ENCODE peak calls at places on chromosome 19, in ten cellular contexts. K is transverse colon, S is HepG2, E is HCT116, I is spleen, T is GM12891, F is stomach, P is endothelial cell of umbilical vein, R is breast epithelium, B is GM12892. Y is an unnamed sample.

GRCh38 chr19:47511681-47512080 is 3.2 kb downstream of the NAPA start:
- DNase-seq in K (no peak), S (no peak), E (no peak), I (no peak), T (no peak), F (no peak), P (no peak), R (no peak), B (no peak), Y (no peak)

GRCh38 chr19:4375164-4375619 is 25.2 kb downstream of the SH3GL1 start:
- DNase-seq in K (peak; percentile 80), S (peak; percentile 75), E (no peak), I (no peak), T (no peak), F (peak; percentile 71), P (no peak), R (peak; percentile 77), B (no peak), Y (no peak)

GRCh38 chr19:39506944-39507714 is 7.8 kb upstream of the SELENOV start:
- DNase-seq in K (no peak), S (peak; percentile 60), E (no peak), I (peak; percentile 82), T (peak; percentile 83), F (no peak), P (peak; percentile 69), R (no peak), B (peak; percentile 86), Y (no peak)

GRCh38 chr19:19820774-19821315 is 705 bp downstream of the ZNF506 start:
- DNase-seq in K (no peak), S (no peak), E (no peak), I (no peak), T (no peak), F (no peak), P (no peak), R (no peak), B (no peak), Y (no peak)

GRCh38 chr19:29610574-29611271 is 4.6 kb downstream of the POP4 start:
- DNase-seq in K (peak; percentile 80), S (peak; percentile 64), E (peak; percentile 43), I (peak; percentile 94), T (peak; percentile 88), F (peak; percentile 85), P (peak; percentile 64), R (peak; percentile 80), B (peak; percentile 82), Y (peak; percentile 90)

GRCh38 chr19:46115396-46116109 is 8.9 kb downstream of the IGFL3 start:
- DNase-seq in K (no peak), S (no peak), E (peak; percentile 33), I (no peak), T (peak; percentile 39), F (no peak), P (no peak), R (no peak), B (peak; percentile 23), Y (no peak)

GRCh38 chr19:39546599-39546998 is 6.6 kb upstream of the EID2 start:
- DNase-seq in K (no peak), S (no peak), E (no peak), I (no peak), T (no peak), F (no peak), P (no peak), R (no peak), B (no peak), Y (no peak)

GRCh38 chr19:41426952-41427646 is at the start of gene B3GNT8:
- DNase-seq in K (peak; percentile 94), S (peak; percentile 59), E (no peak), I (peak; percentile 94), T (peak; percentile 60), F (peak; percentile 86), P (peak; percentile 60), R (peak; percentile 86), B (peak; percentile 52), Y (peak; percentile 92)

GRCh38 chr19:6412111-6412999 is 12.3 kb downstream of the KHSRP start:
- DNase-seq in K (peak; percentile 71), S (peak; percentile 49), E (peak; percentile 31), I (no peak), T (peak; percentile 69), F (peak; percentile 61), P (no peak), R (no peak), B (no peak), Y (no peak)

GRCh38 chr19:47316513-47316912 is 6.9 kb downstream of the C5AR1 start:
- DNase-seq in K (no peak), S (no peak), E (no peak), I (no peak), T (no peak), F (no peak), P (no peak), R (no peak), B (no peak), Y (no peak)

GRCh38 chr19:46713781-46714522 is 3.0 kb downstream of the PRKD2 start:
- DNase-seq in K (peak; percentile 95), S (peak; percentile 75), E (peak; percentile 70), I (peak; percentile 95), T (peak; percentile 83), F (peak; percentile 94), P (peak; percentile 85), R (peak; percentile 97), B (peak; percentile 81), Y (peak; percentile 98)

GRCh38 chr19:49553451-49554271 is 25.9 kb downstream of the RCN3 start:
- DNase-seq in K (peak; percentile 70), S (peak; percentile 79), E (no peak), I (no peak), T (no peak), F (peak; percentile 77), P (peak; percentile 65), R (no peak), B (no peak), Y (no peak)

GRCh38 chr19:2260341-2260751 is 4.1 kb upstream of the JSRP1 start:
- DNase-seq in K (peak; percentile 46), S (no peak), E (no peak), I (no peak), T (no peak), F (no peak), P (no peak), R (no peak), B (no peak), Y (no peak)

GRCh38 chr19:21482863-21483276 is 22.5 kb upstream of the ZNF429 start:
- DNase-seq in K (peak; percentile 48), S (peak; percentile 6), E (peak; percentile 7), I (peak; percentile 88), T (peak; percentile 52), F (peak; percentile 63), P (peak; percentile 13), R (peak; percentile 64), B (no peak), Y (no peak)

GRCh38 chr19:1767464-1767933 is 14.2 kb downstream of the ONECUT3 start:
- DNase-seq in K (peak; percentile 46), S (no peak), E (no peak), I (peak; percentile 87), T (peak; percentile 90), F (peak; percentile 51), P (peak; percentile 24), R (no peak), B (peak; percentile 90), Y (no peak)

GRCh38 chr19:31470229-31470939 is 121.1 kb upstream of the TSHZ3 start:
- DNase-seq in K (no peak), S (no peak), E (no peak), I (no peak), T (no peak), F (no peak), P (no peak), R (no peak), B (no peak), Y (no peak)

GRCh38 chr19:48135411-48135810 is 24.8 kb upstream of the PLA2G4C start:
- DNase-seq in K (no peak), S (no peak), E (no peak), I (no peak), T (no peak), F (no peak), P (peak; percentile 17), R (no peak), B (no peak), Y (no peak)

GRCh38 chr19:39680593-39680992 is 23.7 kb upstream of the LGALS14 start:
- DNase-seq in K (no peak), S (no peak), E (no peak), I (no peak), T (no peak), F (no peak), P (no peak), R (no peak), B (no peak), Y (no peak)

DNA sequence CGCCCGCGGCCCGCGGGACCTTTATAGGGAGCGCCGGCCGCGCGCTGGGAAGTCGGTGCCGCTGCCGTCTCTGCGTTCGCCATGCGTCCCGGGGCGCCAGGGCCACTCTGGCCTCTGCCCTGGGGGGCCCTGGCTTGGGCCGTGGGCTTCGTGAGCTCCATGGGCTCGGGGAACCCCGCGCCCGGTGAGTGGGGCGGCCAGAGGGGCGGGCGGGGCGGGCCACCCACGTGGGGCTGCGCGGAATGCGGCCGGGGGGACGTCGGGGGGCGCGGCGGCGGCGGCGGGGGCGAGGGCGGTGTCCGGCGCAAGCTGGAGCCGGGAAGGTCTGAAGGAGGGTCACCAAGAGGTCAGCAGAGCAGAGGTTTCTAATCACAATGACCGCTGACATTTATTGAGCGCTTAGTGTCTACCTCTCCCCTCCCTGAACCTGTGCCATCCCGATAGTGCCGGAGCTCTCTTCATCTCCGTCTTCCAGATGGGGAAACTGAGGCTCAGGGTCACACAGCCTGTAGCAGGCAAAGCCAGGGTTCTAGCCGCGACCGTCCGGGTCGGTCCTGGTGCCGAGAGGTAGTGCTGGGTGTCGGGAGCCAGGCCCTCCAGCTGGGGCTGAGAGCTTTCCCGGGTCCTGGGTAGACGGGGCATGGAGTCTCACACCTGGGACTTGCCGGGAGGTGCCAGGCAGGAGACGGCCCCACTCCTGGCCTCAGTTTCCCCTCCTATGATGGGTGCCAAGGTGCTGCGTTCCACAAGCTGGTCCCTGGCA is at the start of gene FSTL3:
- DNase-seq in K (no peak), S (no peak), E (no peak), I (no peak), T (no peak), F (no peak), P (no peak), R (no peak), B (no peak), Y (peak; percentile 78)
- TF ChIP-seq POLR2A in K (no peak), S (peak; percentile 55), E (no peak), I (no peak), T (no peak), F (no peak), P (peak; percentile 67), R (no peak), B (no peak), Y (peak; percentile 72)

GRCh38 chr19:10921909-10922637 is 6.4 kb downstream of the YIPF2 start:
- DNase-seq in K (no peak), S (no peak), E (no peak), I (no peak), T (no peak), F (no peak), P (no peak), R (no peak), B (no peak), Y (no peak)
- TF ChIP-seq POLR2AphosphoS5 in K (no peak), S (no peak), E (no peak), I (no peak), T (no peak), F (no peak), P (no peak), R (no peak), B (no peak), Y (no peak)

GRCh38 chr19:34259367-34259865 is 5.1 kb downstream of the GARRE1 start:
- DNase-seq in K (no peak), S (no peak), E (no peak), I (no peak), T (no peak), F (no peak), P (no peak), R (no peak), B (no peak), Y (no peak)
- TF ChIP-seq POLR2A in K (no peak), S (no peak), E (no peak), I (no peak), T (no peak), F (no peak), P (no peak), R (no peak), B (no peak), Y (no peak)

GRCh38 chr19:13022111-13022858 is 27.0 kb downstream of the NFIX start:
- DNase-seq in K (no peak), S (no peak), E (no peak), I (no peak), T (no peak), F (no peak), P (no peak), R (no peak), B (no peak), Y (no peak)
- TF ChIP-seq POLR2AphosphoS5 in K (no peak), S (no peak), E (no peak), I (no peak), T (no peak), F (no peak), P (no peak), R (no peak), B (no peak), Y (no peak)

Y was measured in suprapubic skin.